ENCODE peak calls at places on chromosomes 16 and 17, in six cellular contexts. One of them, this sample, is unnamed.

GRCh38 chr16:83942815-83943515 is 10.1 kb upstream of the OSGIN1 start:
- DNase-seq in posterior cingulate gyrus: no peak
- DNase-seq in EL: no peak
- DNase-seq in tibial nerve: no peak
- DNase-seq in tibial artery: no peak
- DNase-seq in effector memory CD4-positive, alpha-beta T cell: no peak
- DNase-seq in this sample: no peak

GRCh38 chr16:77868478-77868877 is 80.1 kb downstream of the VAT1L start:
- DNase-seq in posterior cingulate gyrus: no peak
- DNase-seq in EL: no peak
- DNase-seq in tibial nerve: no peak
- DNase-seq in tibial artery: no peak
- DNase-seq in effector memory CD4-positive, alpha-beta T cell: no peak
- DNase-seq in this sample: no peak

GRCh38 chr16:64090327-64090726 is 1031.5 kb downstream of the CDH11 start:
- DNase-seq in posterior cingulate gyrus: no peak
- DNase-seq in EL: no peak
- DNase-seq in tibial nerve: no peak
- DNase-seq in tibial artery: no peak
- DNase-seq in effector memory CD4-positive, alpha-beta T cell: no peak
- DNase-seq in this sample: no peak

GRCh38 chr17:51298508-51299371 is 38.4 kb downstream of the UTP18 start:
- DNase-seq in posterior cingulate gyrus: no peak
- DNase-seq in EL: peak
- DNase-seq in tibial nerve: no peak
- DNase-seq in tibial artery: no peak
- DNase-seq in effector memory CD4-positive, alpha-beta T cell: no peak
- DNase-seq in this sample: peak

GRCh38 chr16:88327566-88328312 is 55.0 kb upstream of the ZNF469 start:
- DNase-seq in posterior cingulate gyrus: peak
- DNase-seq in EL: no peak
- DNase-seq in tibial nerve: no peak
- DNase-seq in tibial artery: no peak
- DNase-seq in effector memory CD4-positive, alpha-beta T cell: no peak
- DNase-seq in this sample: no peak

GRCh38 chr17:6166492-6167179 is 96.5 kb downstream of the WSCD1 start:
- DNase-seq in posterior cingulate gyrus: no peak
- DNase-seq in EL: no peak
- DNase-seq in tibial nerve: no peak
- DNase-seq in tibial artery: no peak
- DNase-seq in effector memory CD4-positive, alpha-beta T cell: no peak
- DNase-seq in this sample: no peak

GRCh38 chr17:40329981-40330794 is 21.2 kb downstream of the RARA start:
- DNase-seq in posterior cingulate gyrus: no peak
- DNase-seq in EL: no peak
- DNase-seq in tibial nerve: no peak
- DNase-seq in tibial artery: peak
- DNase-seq in effector memory CD4-positive, alpha-beta T cell: no peak
- DNase-seq in this sample: no peak

GRCh38 chr17:50100480-50100883 is 5.3 kb downstream of the PDK2 start:
- DNase-seq in posterior cingulate gyrus: no peak
- DNase-seq in EL: no peak
- DNase-seq in tibial nerve: no peak
- DNase-seq in tibial artery: no peak
- DNase-seq in effector memory CD4-positive, alpha-beta T cell: no peak
- DNase-seq in this sample: no peak

GRCh38 chr17:17626151-17626805 is 34.8 kb upstream of the PEMT start:
- DNase-seq in posterior cingulate gyrus: no peak
- DNase-seq in EL: no peak
- DNase-seq in tibial nerve: no peak
- DNase-seq in tibial artery: no peak
- DNase-seq in effector memory CD4-positive, alpha-beta T cell: no peak
- DNase-seq in this sample: no peak

GRCh38 chr16:69176033-69176780 is 10.8 kb upstream of the SNTB2 start:
- DNase-seq in posterior cingulate gyrus: no peak
- DNase-seq in EL: peak
- DNase-seq in tibial nerve: no peak
- DNase-seq in tibial artery: no peak
- DNase-seq in effector memory CD4-positive, alpha-beta T cell: no peak
- DNase-seq in this sample: peak

GRCh38 chr17:5619088-5619740 is 34.9 kb upstream of the NLRP1 start:
- DNase-seq in posterior cingulate gyrus: no peak
- DNase-seq in EL: no peak
- DNase-seq in tibial nerve: no peak
- DNase-seq in tibial artery: no peak
- DNase-seq in effector memory CD4-positive, alpha-beta T cell: no peak
- DNase-seq in this sample: no peak

GRCh38 chr16:29794231-29794710 is 3.7 kb downstream of the KIF22 start:
- DNase-seq in posterior cingulate gyrus: no peak
- DNase-seq in EL: no peak
- DNase-seq in tibial nerve: no peak
- DNase-seq in tibial artery: no peak
- DNase-seq in effector memory CD4-positive, alpha-beta T cell: no peak
- DNase-seq in this sample: no peak

GRCh38 chr16:16127469-16128116 is 95.7 kb downstream of the ABCC6 start:
- DNase-seq in posterior cingulate gyrus: peak
- DNase-seq in EL: peak
- DNase-seq in tibial nerve: peak
- DNase-seq in tibial artery: peak
- DNase-seq in effector memory CD4-positive, alpha-beta T cell: peak
- DNase-seq in this sample: peak

GRCh38 chr17:66098040-66098439 is 93.9 kb downstream of the CEP112 start:
- DNase-seq in posterior cingulate gyrus: no peak
- DNase-seq in EL: peak
- DNase-seq in tibial nerve: no peak
- DNase-seq in tibial artery: no peak
- DNase-seq in effector memory CD4-positive, alpha-beta T cell: no peak
- DNase-seq in this sample: peak

GRCh38 chr16:9840761-9841665 is 341.2 kb downstream of the GRIN2A start:
- DNase-seq in posterior cingulate gyrus: no peak
- DNase-seq in EL: peak
- DNase-seq in tibial nerve: no peak
- DNase-seq in tibial artery: no peak
- DNase-seq in effector memory CD4-positive, alpha-beta T cell: no peak
- DNase-seq in this sample: peak

GRCh38 chr16:35725949-35726348 is 2266.5 kb downstream of the TP53TG3F start:
- DNase-seq in posterior cingulate gyrus: no peak
- DNase-seq in EL: no peak
- DNase-seq in tibial nerve: no peak
- DNase-seq in tibial artery: no peak
- DNase-seq in effector memory CD4-positive, alpha-beta T cell: no peak
- DNase-seq in this sample: no peak

GRCh38 chr16:69179255-69180010 is 7.5 kb upstream of the SNTB2 start:
- DNase-seq in posterior cingulate gyrus: no peak
- DNase-seq in EL: peak
- DNase-seq in tibial nerve: peak
- DNase-seq in tibial artery: peak
- DNase-seq in effector memory CD4-positive, alpha-beta T cell: no peak
- DNase-seq in this sample: peak

GRCh38 chr16:31471875-31472558 is at the start of gene TGFB1I1:
- DNase-seq in posterior cingulate gyrus: no peak
- DNase-seq in EL: peak
- DNase-seq in tibial nerve: peak
- DNase-seq in tibial artery: peak
- DNase-seq in effector memory CD4-positive, alpha-beta T cell: no peak
- DNase-seq in this sample: peak

GRCh38 chr17:67431210-67432015 is 54.3 kb downstream of the PITPNC1 start:
- DNase-seq in posterior cingulate gyrus: no peak
- DNase-seq in EL: peak
- DNase-seq in tibial nerve: no peak
- DNase-seq in tibial artery: no peak
- DNase-seq in effector memory CD4-positive, alpha-beta T cell: no peak
- DNase-seq in this sample: peak

GRCh38 chr16:23365602-23366240 is 63.6 kb downstream of the SCNN1B start:
- DNase-seq in posterior cingulate gyrus: no peak
- DNase-seq in EL: no peak
- DNase-seq in tibial nerve: no peak
- DNase-seq in tibial artery: no peak
- DNase-seq in effector memory CD4-positive, alpha-beta T cell: no peak
- DNase-seq in this sample: no peak

GRCh38 chr16:16162591-16162990 is 60.7 kb downstream of the ABCC6 start:
- DNase-seq in posterior cingulate gyrus: no peak
- DNase-seq in EL: no peak
- DNase-seq in tibial nerve: no peak
- DNase-seq in tibial artery: no peak
- DNase-seq in effector memory CD4-positive, alpha-beta T cell: no peak
- DNase-seq in this sample: no peak

This sample was measured in ELR.